ENCODE peak calls at places on chromosomes 12 and 14, in five cellular contexts. K, Z, J, B and N are unnamed samples.

GRCh38 chr12:46832084-46832704 is 6.4 kb upstream of the SLC38A4 start:
- DNase-seq in Z (no peak), B (no peak), J (peak), K (no peak), N (peak)

GRCh38 chr14:89672636-89673279 is 255.7 kb upstream of the FOXN3 start:
- DNase-seq in B (peak), Z (no peak), K (no peak), J (no peak), N (no peak)

GRCh38 chr14:98466807-98467206 is 805.2 kb downstream of the BCL11B start:
- DNase-seq in K (no peak), B (no peak), Z (no peak), J (no peak), N (no peak)

GRCh38 chr12:122961551-122962329 is 4.5 kb downstream of the ABCB9 start:
- DNase-seq in K (no peak), B (no peak), Z (no peak), J (no peak), N (no peak)

GRCh38 chr12:120117961-120118709 is 1.6 kb upstream of the RAB35 start:
- DNase-seq in B (peak), K (peak), Z (peak), J (peak), N (no peak)

GRCh38 chr12:113519464-113520191 is 48.0 kb upstream of the LHX5 start:
- DNase-seq in J (no peak), Z (no peak), B (no peak), K (no peak), N (peak)

GRCh38 chr14:25400607-25401206 is 350.8 kb upstream of the STXBP6 start:
- DNase-seq in Z (peak), K (peak), B (peak), J (peak), N (peak)

GRCh38 chr14:23160924-23161522 is 22.4 kb downstream of the SLC7A8 start:
- DNase-seq in Z (peak), J (peak), K (peak), B (peak), N (no peak)

GRCh38 chr12:80157640-80158039 is 58.3 kb downstream of the OTOGL start:
- DNase-seq in Z (no peak), J (no peak), K (peak), B (peak), N (no peak)

GRCh38 chr12:122917508-122918227 is 21.7 kb upstream of the VPS37B start:
- DNase-seq in J (no peak), K (peak), Z (peak), B (peak), N (no peak)

GRCh38 chr12:89433634-89434033 is 81.3 kb upstream of the DUSP6 start:
- DNase-seq in Z (no peak), J (no peak), K (peak), B (no peak), N (no peak)

GRCh38 chr14:103880334-103880985 is 33.1 kb upstream of the PPP1R13B start:
- DNase-seq in J (no peak), Z (no peak), K (peak), B (no peak), N (no peak)

GRCh38 chr14:103880986-103881926 is 33.9 kb upstream of the PPP1R13B start:
- DNase-seq in K (no peak), B (no peak), Z (no peak), J (no peak), N (no peak)

GRCh38 chr14:103879570-103880333 is 32.4 kb upstream of the PPP1R13B start:
- DNase-seq in B (no peak), K (no peak), Z (no peak), J (peak), N (no peak)

GRCh38 chr14:103878180-103878579 is 30.8 kb upstream of the PPP1R13B start:
- DNase-seq in K (no peak), Z (no peak), J (no peak), B (no peak), N (no peak)

GRCh38 chr14:103879118-103879569 is 31.8 kb upstream of the PPP1R13B start:
- DNase-seq in J (no peak), Z (no peak), K (no peak), B (no peak), N (no peak)
- H4K91ac ChIP-seq in J (no peak), Z (no peak), K (no peak), B (no peak), N (no peak)

DNA sequence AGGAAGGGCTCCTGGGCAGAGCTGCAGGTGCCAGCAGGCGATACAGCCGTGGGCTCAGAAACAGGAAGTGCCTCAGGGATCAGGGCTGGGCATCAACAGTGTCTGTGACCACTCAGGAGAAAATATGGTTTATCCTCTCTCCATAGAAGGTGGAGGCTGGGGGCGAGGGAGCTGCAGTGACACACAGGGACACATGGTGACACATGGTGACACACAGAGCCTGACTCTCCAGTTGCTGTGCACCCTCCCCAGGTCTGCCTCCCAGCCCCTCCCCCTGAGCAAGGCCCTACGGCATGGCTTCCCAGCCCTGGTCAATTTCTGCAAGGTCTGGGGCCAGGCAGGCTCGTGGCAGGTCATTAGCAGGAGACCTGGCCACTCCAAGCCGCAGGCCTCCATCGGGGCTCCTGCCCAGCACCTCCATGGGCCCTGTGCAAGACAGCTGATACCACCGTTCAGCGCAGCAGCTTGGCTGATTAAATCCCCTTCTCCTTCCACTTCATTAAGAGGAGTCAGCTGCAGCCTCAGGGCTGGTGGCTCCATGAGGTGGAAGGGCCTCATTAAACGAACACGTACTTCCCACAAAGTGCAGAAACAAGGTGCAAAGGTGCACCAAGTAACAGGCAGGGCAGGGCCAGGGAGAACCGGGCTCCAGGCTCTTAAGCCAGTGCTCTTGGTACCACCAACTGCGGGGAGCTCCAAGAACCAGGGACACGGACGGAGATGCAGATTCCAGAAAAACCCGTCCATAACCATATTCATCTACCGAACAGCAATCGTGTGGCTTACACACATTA is 60.7 kb downstream of the CCNK start:
- DNase-seq in K (no peak), B (no peak), Z (no peak), J (no peak), N (no peak)
- H3K4me2 ChIP-seq in K (no peak), B (no peak), Z (no peak), J (no peak), N (no peak)

DNA sequence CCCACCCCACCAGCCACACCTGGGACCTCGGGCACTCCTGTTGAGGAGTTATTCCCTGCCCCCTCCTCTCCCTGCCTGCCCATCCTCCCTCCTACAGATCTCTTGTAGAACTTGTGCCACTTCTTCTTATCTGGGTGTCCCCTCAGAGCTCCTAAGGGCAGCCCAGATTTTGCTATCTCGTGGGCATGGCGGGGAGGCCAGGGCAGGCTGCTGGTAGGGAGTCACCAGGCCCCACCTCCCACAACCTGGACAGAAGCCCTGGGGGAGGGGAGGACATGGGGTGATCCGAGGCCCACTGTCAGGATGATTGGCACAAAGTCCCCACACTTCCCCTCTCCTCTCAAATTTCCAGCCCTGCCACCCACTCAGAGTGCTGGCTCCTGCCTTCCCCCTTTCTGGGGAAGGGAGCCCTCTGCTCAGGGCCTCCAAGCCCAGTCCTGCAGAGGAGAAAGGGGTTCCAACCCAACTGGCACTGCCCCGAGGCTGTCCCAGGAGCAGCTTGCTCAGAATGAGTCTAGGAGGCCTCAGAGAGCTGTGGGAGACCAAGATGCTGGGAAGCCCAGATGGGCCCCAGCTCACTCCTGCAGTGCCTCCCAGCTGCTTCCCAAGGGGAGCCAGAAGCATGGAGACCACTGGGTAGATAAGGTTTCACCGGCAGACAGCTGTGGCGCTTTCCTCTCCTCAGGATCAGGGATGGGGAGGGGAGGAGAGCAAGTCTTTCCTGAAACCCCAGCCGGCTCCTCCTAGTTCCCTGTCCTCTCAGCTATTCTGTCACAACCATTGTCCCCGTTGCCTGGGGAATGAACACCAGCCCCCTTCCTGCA is 82.8 kb downstream of the B4GALNT3 start:
- DNase-seq in Z (no peak), J (no peak), K (no peak), B (no peak), N (peak)
- H4K91ac ChIP-seq in Z (no peak), J (no peak), K (no peak), B (no peak), N (no peak)

DNA sequence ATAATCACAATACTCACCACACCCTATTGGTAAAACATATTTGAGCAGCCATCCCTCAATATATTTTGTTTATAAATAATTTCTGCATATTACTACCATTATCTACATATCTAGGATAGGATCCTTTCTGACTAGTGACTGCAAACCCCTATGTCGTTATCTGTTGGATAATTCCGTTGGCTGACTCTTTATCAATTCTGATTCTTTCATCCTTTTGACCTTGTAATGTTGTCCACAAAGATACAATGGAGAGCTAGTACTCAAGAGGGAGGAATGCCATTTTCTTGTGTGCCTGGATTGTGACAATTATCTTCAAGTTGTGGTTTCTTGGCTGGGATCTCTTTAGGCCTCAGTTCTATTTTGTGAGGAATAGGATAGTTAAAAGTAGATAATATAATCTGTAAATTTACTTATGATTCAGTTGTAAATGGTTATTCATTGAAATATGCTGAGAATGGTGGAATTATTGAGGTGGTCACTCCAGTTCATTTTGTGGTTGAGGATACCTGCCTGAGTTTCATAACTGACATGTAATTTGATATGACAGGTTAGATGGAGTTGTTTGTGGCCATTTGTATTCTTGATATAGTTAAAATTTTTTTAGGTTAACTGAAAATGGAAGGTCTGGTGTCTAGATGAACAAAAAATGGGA is 10.1 kb downstream of the CHST11 start:
- DNase-seq in B (no peak), J (no peak), Z (no peak), K (no peak), N (no peak)
- H3K4me2 ChIP-seq in B (no peak), J (no peak), Z (no peak), K (no peak), N (no peak)

DNA sequence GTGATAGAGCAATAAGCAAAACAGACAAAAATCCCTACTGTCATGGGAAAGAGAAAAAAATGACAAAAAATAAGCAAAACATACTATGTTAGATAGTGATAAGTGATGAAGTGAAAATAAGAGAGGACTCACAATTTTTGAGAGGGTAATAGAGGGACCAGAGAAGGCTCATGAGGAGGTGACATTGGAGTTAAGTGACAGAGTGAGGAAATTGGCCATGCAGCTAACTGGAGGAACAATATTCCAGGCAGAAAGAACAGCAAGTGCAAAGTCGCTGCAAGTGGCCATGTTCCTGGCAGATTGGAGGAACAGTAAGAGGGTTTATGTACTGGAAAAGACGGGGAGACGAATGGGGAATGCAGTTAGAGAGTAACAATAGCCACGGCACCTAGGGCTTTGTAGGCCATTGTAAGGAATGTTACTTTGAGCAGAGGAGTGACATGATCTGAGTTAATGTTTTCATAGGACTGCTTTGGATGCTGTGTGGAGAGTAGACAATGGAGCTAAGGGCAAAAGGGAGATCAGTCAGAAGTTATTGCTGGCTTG is 1.4 kb upstream of the SAV1 start:
- DNase-seq in K (no peak), J (no peak), B (no peak), Z (no peak), N (peak)
- H4K91ac ChIP-seq in K (peak), J (no peak), B (no peak), Z (no peak), N (no peak)

DNA sequence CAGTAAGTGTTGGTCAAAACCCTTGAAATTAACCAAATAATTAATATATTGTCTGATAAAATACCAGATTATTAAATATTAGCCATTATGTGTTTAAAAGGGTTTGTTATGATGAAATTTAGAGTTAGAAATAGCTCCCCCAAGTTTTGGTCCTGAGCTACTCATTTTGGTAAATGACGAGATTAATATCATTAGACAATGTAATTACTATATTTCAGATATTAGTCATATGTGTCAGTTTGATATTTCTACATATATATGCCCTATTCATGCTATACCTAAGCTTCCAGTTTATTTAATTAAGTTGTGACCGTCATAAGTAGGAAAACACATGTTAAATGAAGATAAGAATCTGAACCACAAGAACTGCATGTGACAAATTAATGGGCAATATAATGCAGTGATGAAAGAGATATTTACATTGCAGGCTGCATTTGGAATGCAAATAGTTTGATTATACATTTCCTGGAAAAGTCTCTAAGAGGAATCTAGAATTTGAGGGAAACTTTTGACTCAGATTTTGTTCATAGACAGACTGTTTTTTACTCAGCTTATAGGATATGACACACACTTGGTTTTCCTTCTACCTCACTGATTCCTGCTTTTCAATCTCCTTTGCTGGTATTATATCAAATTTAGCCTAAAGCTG is 70.5 kb downstream of the TBC1D30 start:
- DNase-seq in B (peak), J (no peak), Z (no peak), K (peak), N (no peak)
- H3K4me2 ChIP-seq in B (no peak), J (no peak), Z (no peak), K (no peak), N (no peak)

GRCh38 chr12:12072064-12072760 is 1.5 kb downstream of the BCL2L14 start:
- DNase-seq in K (no peak), B (no peak), J (no peak), Z (no peak), N (no peak)

GRCh38 chr12:12070149-12070548 is 590 bp upstream of the BCL2L14 start:
- DNase-seq in Z (no peak), B (no peak), K (no peak), J (no peak), N (no peak)

DNA sequence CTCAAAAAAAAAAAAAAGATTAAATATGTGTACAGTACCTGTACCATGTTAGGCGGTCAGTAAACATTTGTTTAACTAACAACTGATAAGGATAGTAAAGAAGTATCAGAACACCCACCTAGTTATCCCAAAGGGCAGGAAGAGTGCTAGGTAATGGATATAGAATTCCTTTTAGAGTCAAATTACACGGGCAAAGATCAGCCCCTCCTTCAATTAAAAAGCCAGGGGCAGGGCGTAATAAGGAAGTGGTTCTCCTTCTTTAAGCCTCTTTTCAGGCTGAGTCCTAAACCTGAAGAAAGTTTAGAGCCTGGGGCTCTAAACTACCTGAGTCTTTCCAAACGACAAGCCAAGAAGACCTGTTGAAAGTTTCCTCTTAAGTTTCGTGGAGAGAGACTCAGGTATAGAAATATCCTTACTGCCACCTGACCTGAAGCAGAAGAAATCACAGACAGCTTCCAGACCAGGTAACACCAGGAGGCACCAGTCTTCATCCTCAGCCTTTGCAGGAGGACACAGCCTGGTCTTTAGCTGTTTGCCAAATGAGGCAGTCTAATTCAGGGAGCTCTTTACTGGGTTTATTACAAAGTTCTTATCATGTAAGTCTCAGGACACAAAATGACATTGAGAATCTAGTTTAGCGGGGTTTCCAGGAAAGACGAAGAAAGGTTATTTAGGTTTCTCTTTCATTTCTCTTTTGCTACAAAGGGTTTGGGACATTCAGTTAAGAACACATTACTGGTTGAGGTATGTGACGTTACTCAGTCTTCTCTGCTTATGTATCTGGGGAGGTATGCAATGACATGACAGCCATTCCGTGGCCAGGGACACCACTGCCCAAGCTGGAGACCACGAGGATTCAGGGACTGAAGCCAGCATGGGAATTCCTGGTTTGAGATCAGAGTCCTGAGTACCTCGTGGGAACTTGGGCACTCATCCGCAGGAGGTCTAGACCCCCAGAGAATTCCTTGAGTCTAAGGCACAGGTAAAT is at the start of gene BCL2L14:
- DNase-seq in K (no peak), J (no peak), Z (peak), B (peak), N (no peak)
- H4K91ac ChIP-seq in K (no peak), J (no peak), Z (no peak), B (no peak), N (no peak)

GRCh38 chr12:121202407-121203355 is 7.2 kb upstream of the P2RX4 start:
- DNase-seq in K (no peak), J (no peak), B (no peak), Z (no peak), N (no peak)

GRCh38 chr12:121205491-121205890 is 4.4 kb upstream of the P2RX4 start:
- DNase-seq in K (no peak), Z (peak), J (no peak), B (no peak), N (no peak)

GRCh38 chr12:121198949-121199348 is 11.0 kb upstream of the P2RX4 start:
- DNase-seq in K (no peak), B (no peak), J (no peak), Z (no peak), N (no peak)

GRCh38 chr12:121209221-121209620 is 708 bp upstream of the P2RX4 start:
- DNase-seq in B (no peak), K (no peak), Z (no peak), J (no peak), N (no peak)

GRCh38 chr12:121203482-121203881 is 6.4 kb upstream of the P2RX4 start:
- DNase-seq in Z (peak), J (no peak), K (no peak), B (no peak), N (no peak)
- H3K4me2 ChIP-seq in Z (no peak), J (no peak), K (no peak), B (no peak), N (no peak)